ENCODE peak calls at places on chromosomes 13 and 19, in six cellular contexts. B is activated T-cell treated with anti-CD3 and anti-CD28 coated beads, Interleukin-2, amount 50 U/mL, for 72 hours; G is stimulated activated CD4-positive, alpha-beta T cell treated with anti-CD3 and anti-CD28 coated beads, Interleukin-1b, Interleukin-23, amount 100 ng/mL, for 1 hour; S is LHCN-M2; H is RPMI7951; Z is epithelial cell of esophagus. Q is an unnamed sample.

GRCh38 chr19:7292950-7293794 is 1.0 kb downstream of the INSR start:
- DNase-seq in H (no peak), Z (no peak), G (no peak), B (peak), S (no peak), Q (no peak)

GRCh38 chr19:1747285-1748114 is 5.8 kb upstream of the ONECUT3 start:
- DNase-seq in S (peak), G (no peak), H (peak), B (peak), Z (peak), Q (peak)

GRCh38 chr19:2550431-2551171 is 74.7 kb downstream of the GADD45B start:
- DNase-seq in H (no peak), S (no peak), B (no peak), Z (no peak), G (no peak), Q (no peak)

GRCh38 chr13:64007334-64007733 is 2591.7 kb upstream of the PCDH20 start:
- DNase-seq in H (no peak), G (no peak), Z (no peak), S (no peak), B (no peak), Q (no peak)

GRCh38 chr13:19927117-19927734 is 31.3 kb upstream of the ZMYM2 start:
- DNase-seq in B (no peak), H (peak), S (peak), Z (peak), G (no peak), Q (peak)

GRCh38 chr19:10848208-10848843 is at the start of gene C19orf38:
- DNase-seq in H (no peak), G (no peak), S (no peak), Z (no peak), B (no peak), Q (no peak)

GRCh38 chr13:99988469-99989375 is 7.1 kb downstream of the ZIC2 start:
- DNase-seq in S (no peak), Z (no peak), H (no peak), G (no peak), B (no peak), Q (no peak)

GRCh38 chr19:30222428-30222873 is 149.7 kb upstream of the ZNF536 start:
- DNase-seq in H (no peak), G (no peak), S (no peak), Z (no peak), B (peak), Q (no peak)

GRCh38 chr13:76336889-76337844 is 549.0 kb downstream of the KCTD12 start:
- DNase-seq in B (no peak), Z (no peak), G (no peak), H (no peak), S (no peak), Q (no peak)

GRCh38 chr19:35670686-35671085 is 4.4 kb downstream of the UPK1A start:
- DNase-seq in Z (no peak), B (no peak), G (no peak), H (no peak), S (no peak), Q (no peak)

GRCh38 chr19:38152461-38153379 is 71.3 kb downstream of the DPF1 start:
- DNase-seq in H (no peak), G (no peak), Z (peak), B (no peak), S (peak), Q (peak)

GRCh38 chr13:48864100-48864499 is 111.6 kb upstream of the FNDC3A start:
- DNase-seq in H (no peak), G (no peak), S (no peak), Z (no peak), B (no peak), Q (no peak)

GRCh38 chr13:109135018-109135417 is 505.6 kb downstream of the MYO16 start:
- DNase-seq in B (no peak), Z (no peak), H (no peak), G (no peak), S (no peak), Q (no peak)

GRCh38 chr19:30857966-30858490 is 485.8 kb downstream of the ZNF536 start:
- DNase-seq in H (no peak), S (no peak), B (no peak), Z (no peak), G (no peak), Q (no peak)

GRCh38 chr13:97848886-97849285 is 104.6 kb upstream of the IPO5 start:
- DNase-seq in G (no peak), S (no peak), B (no peak), H (no peak), Z (no peak), Q (no peak)

GRCh38 chr19:5122671-5123409 is 153.9 kb downstream of the KDM4B start:
- DNase-seq in B (no peak), S (no peak), Z (no peak), G (no peak), H (no peak), Q (no peak)

GRCh38 chr13:79401259-79402071 is 4.6 kb downstream of the RBM26 start:
- DNase-seq in G (no peak), H (no peak), B (no peak), Z (no peak), S (no peak), Q (no peak)

GRCh38 chr19:46606681-46607440 is 5.7 kb downstream of the CALM3 start:
- DNase-seq in B (no peak), S (no peak), H (no peak), Z (peak), G (no peak), Q (no peak)

GRCh38 chr19:51427220-51427619 is 9.8 kb upstream of the SIGLEC10 start:
- DNase-seq in S (no peak), G (no peak), H (no peak), B (no peak), Z (no peak), Q (no peak)

GRCh38 chr13:38042771-38043170 is 173.2 kb upstream of the TRPC4 start:
- DNase-seq in G (no peak), H (no peak), B (no peak), Z (no peak), S (no peak), Q (no peak)

GRCh38 chr19:15378529-15379082 is 981 bp downstream of the AKAP8 start:
- DNase-seq in G (no peak), H (peak), S (peak), Z (peak), B (peak), Q (peak)

GRCh38 chr13:28322256-28322895 is 172.6 kb downstream of the FLT1 start:
- DNase-seq in Z (no peak), B (no peak), S (no peak), H (no peak), G (no peak), Q (peak)

GRCh38 chr19:9498183-9498902 is at the start of gene ZNF560:
- DNase-seq in B (peak), H (peak), Z (peak), G (no peak), S (no peak), Q (peak)

GRCh38 chr19:32837531-32837930 is 32.0 kb downstream of the SLC7A9 start:
- DNase-seq in S (no peak), H (no peak), B (no peak), G (no peak), Z (no peak), Q (no peak)

GRCh38 chr13:106573855-106574254 is 5.9 kb upstream of the ARGLU1 start:
- DNase-seq in H (no peak), Z (peak), S (no peak), G (no peak), B (no peak), Q (peak)

GRCh38 chr13:45936621-45937020 is 85.1 kb upstream of the SIAH3 start:
- DNase-seq in S (no peak), H (no peak), G (no peak), Z (no peak), B (no peak), Q (no peak)

GRCh38 chr19:48418317-48419064 is 25.0 kb downstream of the GRIN2D start:
- DNase-seq in G (no peak), S (peak), Z (no peak), H (peak), B (peak), Q (no peak)

GRCh38 chr13:91704398-91704797 is 306.0 kb downstream of the GPC5 start:
- DNase-seq in S (no peak), Z (no peak), B (no peak), G (no peak), H (no peak), Q (no peak)

GRCh38 chr19:46381346-46381745 is 32.0 kb downstream of the CCDC8 start:
- DNase-seq in G (no peak), Z (no peak), B (no peak), H (no peak), S (no peak), Q (no peak)

GRCh38 chr19:10961073-10961762 is 388 bp downstream of the SMARCA4 start:
- DNase-seq in G (no peak), S (peak), Z (peak), B (peak), H (peak), Q (peak)

GRCh38 chr13:67071918-67072598 is 158.1 kb downstream of the PCDH9 start:
- DNase-seq in S (no peak), H (no peak), B (no peak), Z (no peak), G (no peak), Q (no peak)

GRCh38 chr19:46728693-46729339 is 11.9 kb upstream of the PRKD2 start:
- DNase-seq in G (peak), B (peak), H (peak), S (peak), Z (peak), Q (peak)

GRCh38 chr19:14480695-14481069 is 5.5 kb upstream of the PTGER1 start:
- DNase-seq in H (no peak), S (no peak), G (no peak), Z (no peak), B (no peak), Q (peak)

GRCh38 chr19:2054763-2055162 is 3.7 kb upstream of the MKNK2 start:
- DNase-seq in Z (no peak), G (no peak), B (no peak), H (no peak), S (no peak), Q (no peak)

GRCh38 chr13:59601993-59602392 is 561.7 kb downstream of the DIAPH3 start:
- DNase-seq in S (no peak), B (no peak), Z (peak), H (no peak), G (no peak), Q (no peak)

GRCh38 chr13:51235186-51235585 is 13.0 kb downstream of the FAM124A start:
- DNase-seq in S (no peak), H (no peak), Z (no peak), G (no peak), B (no peak), Q (no peak)

GRCh38 chr13:46489586-46490023 is 63.4 kb upstream of the LRCH1 start:
- DNase-seq in H (peak), B (no peak), S (peak), G (no peak), Z (peak), Q (peak)

GRCh38 chr13:43448605-43449004 is 338.2 kb downstream of the ENOX1 start:
- DNase-seq in H (no peak), G (no peak), S (no peak), Z (no peak), B (no peak), Q (peak)

GRCh38 chr13:30108913-30109237 is 198.5 kb downstream of the KATNAL1 start:
- DNase-seq in S (no peak), G (no peak), H (no peak), Z (peak), B (no peak), Q (no peak)

GRCh38 chr19:2015611-2015950 is at the start of gene BTBD2:
- DNase-seq in G (peak), S (peak), Z (peak), B (peak), H (peak), Q (peak)